ENCODE peak calls at places on chromosomes 7 and 10, in ten cellular contexts. D is transverse colon; I is activated CD8-positive, alpha-beta memory T cell treated with anti-CD3 and anti-CD28 coated beads, Interleukin-2, amount 50 U/mL, for 4 hours; S is cardiac fibroblast; X is endothelial cell; C is ELR; U is stimulated activated CD4-positive, alpha-beta T cell treated with anti-CD3 and anti-CD28 coated beads, Interleukin-12 subunit alpha, Interleukin-12 subunit beta, amount 100 ng/mL, for 4 hours; K is psoas muscle; G is anterior cingulate cortex; R is WTC11. J is an unnamed sample.

GRCh38 chr10:88525371-88526079 is 57.6 kb downstream of the RNLS start:
- DNase-seq in I (no peak), D (peak; percentile 60), R (no peak), G (no peak), C (peak; percentile 74), S (peak; percentile 71), U (no peak), X (no peak), K (no peak), J (no peak)

GRCh38 chr7:64045301-64046040 is at the start of gene ZNF727:
- DNase-seq in X (no peak), R (no peak), I (peak; percentile 19), K (peak; percentile 83), C (no peak), D (peak; percentile 12), U (peak; percentile 16), G (peak; percentile 29), S (no peak), J (no peak)

GRCh38 chr10:99788598-99789259 is 6.3 kb downstream of the ABCC2 start:
- DNase-seq in U (no peak), D (peak; percentile 20), K (no peak), C (peak; percentile 52), I (no peak), R (no peak), S (peak; percentile 98), X (no peak), G (no peak), J (no peak)

GRCh38 chr10:47425813-47426419 is 41.8 kb upstream of the ZNF488 start:
- DNase-seq in I (no peak), K (peak; percentile 15), C (no peak), U (no peak), X (no peak), G (no peak), R (no peak), D (no peak), S (no peak), J (no peak)

GRCh38 chr10:120607710-120608703 is 151.0 kb downstream of the PLPP4 start:
- DNase-seq in C (peak; percentile 47), I (no peak), S (no peak), R (no peak), U (no peak), X (no peak), D (no peak), K (no peak), G (no peak), J (no peak)

GRCh38 chr10:112071596-112072133 is 111.9 kb downstream of the GPAM start:
- DNase-seq in I (no peak), S (no peak), G (no peak), X (no peak), C (peak; percentile 1), R (no peak), D (no peak), U (no peak), K (no peak), J (peak; percentile 65)

GRCh38 chr7:28211006-28211405 is 30.4 kb upstream of the JAZF1 start:
- DNase-seq in I (no peak), R (no peak), U (no peak), C (no peak), X (no peak), K (no peak), G (no peak), D (no peak), S (no peak), J (no peak)

GRCh38 chr10:35345383-35345742 is 9.1 kb downstream of the CCNY start:
- DNase-seq in S (no peak), R (no peak), I (no peak), U (no peak), X (no peak), K (no peak), D (no peak), C (no peak), G (no peak), J (no peak)

GRCh38 chr7:119167431-119167830 is 942.9 kb downstream of the ANKRD7 start:
- DNase-seq in X (no peak), C (no peak), R (no peak), U (no peak), S (no peak), K (no peak), D (no peak), G (no peak), I (no peak), J (no peak)

GRCh38 chr7:28732037-28732869 is 225.9 kb downstream of the TRIL start:
- DNase-seq in K (no peak), C (peak; percentile 31), U (no peak), I (no peak), S (peak; percentile 68), D (no peak), X (peak; percentile 14), R (no peak), G (no peak), J (no peak)

GRCh38 chr10:119378737-119379067 is 163.8 kb downstream of the RGS10 start:
- DNase-seq in C (no peak), S (no peak), K (peak; percentile 91), R (no peak), U (no peak), G (peak; percentile 64), I (no peak), D (no peak), X (no peak), J (no peak)

GRCh38 chr7:15317215-15317614 is 244.6 kb downstream of the AGMO start:
- DNase-seq in K (no peak), I (no peak), G (no peak), U (no peak), S (no peak), R (no peak), X (no peak), D (no peak), C (no peak), J (no peak)

GRCh38 chr7:112157072-112157471 is 49.1 kb downstream of the DOCK4 start:
- DNase-seq in R (no peak), G (no peak), I (no peak), X (no peak), S (peak; percentile 85), U (no peak), K (no peak), D (no peak), C (peak; percentile 88), J (no peak)

GRCh38 chr7:22052221-22052639 is 106.5 kb upstream of the CDCA7L start:
- DNase-seq in I (no peak), D (no peak), G (no peak), U (no peak), K (no peak), R (no peak), C (no peak), X (no peak), S (no peak), J (no peak)

GRCh38 chr7:134907639-134908038 is 78.7 kb upstream of the AGBL3 start:
- DNase-seq in K (no peak), X (no peak), G (no peak), S (peak; percentile 30), R (no peak), I (no peak), U (no peak), C (no peak), D (no peak), J (no peak)

GRCh38 chr7:13055732-13056369 is 368.4 kb downstream of the ARL4A start:
- DNase-seq in C (no peak), U (no peak), K (no peak), D (no peak), G (no peak), R (no peak), X (no peak), S (no peak), I (no peak), J (no peak)

GRCh38 chr7:101075646-101076045 is 9.6 kb upstream of the TRIM56 start:
- DNase-seq in D (no peak), X (no peak), R (no peak), S (peak; percentile 24), U (no peak), G (no peak), C (no peak), K (no peak), I (no peak), J (no peak)

GRCh38 chr10:5595591-5596590 is 70.5 kb downstream of the ASB13 start:
- DNase-seq in K (no peak), R (no peak), C (peak; percentile 100), G (no peak), S (peak; percentile 68), I (no peak), D (no peak), X (no peak), U (no peak), J (peak; percentile 99)

GRCh38 chr7:12518920-12519681 is 51.4 kb upstream of the SCIN start:
- DNase-seq in D (no peak), C (peak; percentile 55), X (peak; percentile 34), G (no peak), I (no peak), K (no peak), R (peak; percentile 68), S (peak; percentile 4), U (no peak), J (no peak)

GRCh38 chr10:98326621-98327027 is 58.6 kb upstream of the LOXL4 start:
- DNase-seq in U (no peak), C (no peak), G (no peak), I (no peak), D (no peak), X (no peak), R (no peak), K (no peak), S (no peak), J (no peak)

GRCh38 chr10:87541114-87541513 is 36.4 kb downstream of the MINPP1 start:
- DNase-seq in X (no peak), K (no peak), U (no peak), S (no peak), G (no peak), R (no peak), C (peak; percentile 79), D (no peak), I (no peak), J (no peak)

GRCh38 chr10:79178614-79179403 is 110.0 kb downstream of the ZMIZ1 start:
- DNase-seq in U (no peak), D (no peak), I (no peak), K (peak; percentile 68), G (peak; percentile 58), X (peak; percentile 74), C (peak; percentile 66), R (no peak), S (peak; percentile 86), J (no peak)

GRCh38 chr7:45140827-45141226 is 16.8 kb upstream of the RAMP3 start:
- DNase-seq in S (no peak), C (no peak), D (no peak), X (no peak), R (no peak), I (no peak), U (no peak), K (no peak), G (no peak), J (no peak)

GRCh38 chr7:95772298-95772770 is at the start of gene DYNC1I1:
- DNase-seq in C (peak; percentile 65), X (peak; percentile 69), S (peak; percentile 64), K (peak; percentile 81), D (peak; percentile 62), R (peak; percentile 71), I (peak; percentile 21), G (peak; percentile 56), U (peak; percentile 15), J (no peak)

GRCh38 chr7:39746162-39746782 is 122.9 kb downstream of the RALA start:
- DNase-seq in I (peak; percentile 65), U (peak; percentile 56), K (peak; percentile 81), X (peak; percentile 80), D (peak; percentile 78), G (peak; percentile 66), R (peak; percentile 85), S (peak; percentile 90), C (peak; percentile 90), J (no peak)

GRCh38 chr10:112307631-112308502 is 24.7 kb downstream of the TECTB start:
- DNase-seq in D (peak; percentile 39), C (peak; percentile 58), I (no peak), S (peak; percentile 20), K (no peak), R (peak; percentile 79), U (peak; percentile 6), X (peak; percentile 57), G (peak; percentile 17), J (no peak)

GRCh38 chr7:548401-548800 is 28.8 kb upstream of the PDGFA start:
- DNase-seq in D (no peak), R (no peak), C (no peak), I (no peak), X (no peak), K (no peak), U (no peak), G (no peak), S (no peak), J (no peak)

GRCh38 chr10:71434760-71435394 is 38.2 kb downstream of the CDH23 start:
- DNase-seq in X (no peak), K (no peak), C (no peak), D (no peak), G (no peak), U (no peak), S (no peak), I (no peak), R (no peak), J (no peak)